ENCODE peak calls at places on chromosomes 6 and 20, in four cellular contexts. J is stimulated activated effector memory CD8-positive, alpha-beta T cell treated with anti-CD3 and anti-CD28 coated beads, Interleukin-12 subunit alpha, Interleukin-12 subunit beta, amount 100 ng/mL, for 72 hours; G is NCI-H2081; O is T-helper 1 cell. D is an unnamed sample.

GRCh38 chr6:119355157-119355556 is 5.6 kb upstream of the MAN1A1 start:
- DNase-seq in J (no peak), G (no peak), O (no peak), D (no peak)

GRCh38 chr6:30557683-30557981 is 537 bp downstream of the PRR3 start:
- DNase-seq in J (no peak), G (no peak), O (no peak), D (no peak)

GRCh38 chr20:31608256-31608980 is 3.3 kb downstream of the ID1 start:
- DNase-seq in J (no peak), G (peak; percentile 97), O (no peak), D (peak; percentile 92)

GRCh38 chr20:58293453-58293852 is 16.1 kb upstream of the RAB22A start:
- DNase-seq in J (peak; percentile 26), G (peak; percentile 25), O (no peak), D (no peak)

GRCh38 chr6:34992353-34992752 is 103.3 kb downstream of the ANKS1A start:
- DNase-seq in J (no peak), G (peak; percentile 97), O (no peak), D (no peak)

GRCh38 chr20:30486103-30486478 is 771.4 kb upstream of the DEFB115 start:
- DNase-seq in J (no peak), G (no peak), O (no peak), D (no peak)

GRCh38 chr6:159693894-159694545 is 979 bp upstream of the SOD2 start:
- DNase-seq in J (no peak), G (no peak), O (peak; percentile 52), D (no peak)

GRCh38 chr6:53811746-53812145 is 16.9 kb downstream of the LRRC1 start:
- DNase-seq in J (no peak), G (peak; percentile 45), O (no peak), D (no peak)

GRCh38 chr20:23937303-23938117 is 51.1 kb downstream of the GGTLC1 start:
- DNase-seq in J (peak; percentile 68), G (no peak), O (peak; percentile 56), D (peak; percentile 38)

GRCh38 chr6:80280258-80281010 is 174.0 kb downstream of the BCKDHB start:
- DNase-seq in J (no peak), G (no peak), O (no peak), D (no peak)

GRCh38 chr6:33851959-33852358 is 48.2 kb upstream of the MLN start:
- DNase-seq in J (no peak), G (no peak), O (no peak), D (no peak)

GRCh38 chr20:21713901-21714296 is 8.4 kb downstream of the PAX1 start:
- DNase-seq in J (no peak), G (no peak), O (no peak), D (no peak)

GRCh38 chr6:137892271-137892708 is 25.2 kb downstream of the TNFAIP3 start:
- DNase-seq in J (no peak), G (no peak), O (no peak), D (no peak)